ENCODE peak calls at places on chromosome 6, in four cellular contexts. S, B, Q and U are unnamed samples.

GRCh38 chr6:11296449-11297375 is 64.2 kb upstream of the NEDD9 start:
- DNase-seq in S (no peak), B (no peak), Q (no peak), U (no peak)

GRCh38 chr6:13371421-13372072 is 43.2 kb upstream of the TBC1D7 start:
- DNase-seq in S (no peak), B (no peak), Q (no peak), U (no peak)

GRCh38 chr6:145587342-145587741 is 148.0 kb downstream of the EPM2A start:
- DNase-seq in S (no peak), B (no peak), Q (no peak), U (no peak)

GRCh38 chr6:141077355-141078333 is 1055.1 kb upstream of the GJE1 start:
- DNase-seq in S (no peak), B (no peak), Q (no peak), U (no peak)

GRCh38 chr6:37244430-37245310 is 12.9 kb upstream of the TBC1D22B start:
- DNase-seq in S (peak; percentile 71), B (peak; percentile 76), Q (peak; percentile 83), U (peak; percentile 82)

GRCh38 chr6:137415127-137415833 is 78.9 kb downstream of the OLIG3 start:
- DNase-seq in S (no peak), B (peak; percentile 79), Q (peak; percentile 65), U (peak; percentile 48)

GRCh38 chr6:142605922-142606321 is 304.1 kb downstream of the ADGRG6 start:
- DNase-seq in S (no peak), B (no peak), Q (no peak), U (no peak)

GRCh38 chr6:28354688-28355554 is 5.2 kb downstream of the ZKSCAN3 start:
- DNase-seq in S (no peak), B (no peak), Q (no peak), U (peak; percentile 47)

GRCh38 chr6:85537055-85537494 is 56.6 kb downstream of the SNX14 start:
- DNase-seq in S (no peak), B (no peak), Q (no peak), U (no peak)

GRCh38 chr6:124823240-124824105 is 138.8 kb upstream of the RNF217 start:
- DNase-seq in S (no peak), B (no peak), Q (no peak), U (no peak)

GRCh38 chr6:1365701-1366100 is 23.7 kb upstream of the FOXF2 start:
- DNase-seq in S (no peak), B (no peak), Q (no peak), U (no peak)

GRCh38 chr6:26122402-26122792 is 35.2 kb downstream of the HFE start:
- DNase-seq in S (no peak), B (no peak), Q (no peak), U (no peak)

GRCh38 chr6:132114201-132114860 is 163.2 kb upstream of the CCN2 start:
- DNase-seq in S (no peak), B (no peak), Q (no peak), U (no peak)

GRCh38 chr6:28771401-28772267 is 152.2 kb downstream of the TRIM27 start:
- DNase-seq in S (no peak), B (no peak), Q (no peak), U (no peak)

GRCh38 chr6:84762220-84762940 is 2.0 kb downstream of the TBX18 start:
- DNase-seq in S (peak; percentile 59), B (no peak), Q (no peak), U (no peak)

GRCh38 chr6:8539446-8539845 is 104.1 kb upstream of the SLC35B3 start:
- DNase-seq in S (no peak), B (no peak), Q (no peak), U (no peak)

GRCh38 chr6:53717571-53717970 is 52.0 kb upstream of the KLHL31 start:
- DNase-seq in S (no peak), B (peak; percentile 52), Q (no peak), U (no peak)

GRCh38 chr6:117269649-117270120 is 4.3 kb downstream of the VGLL2 start:
- DNase-seq in S (no peak), B (no peak), Q (no peak), U (no peak)
- H3K27me3 ChIP-seq in S (peaks cover 100% of the 10 kb centered on the region), B (peaks cover 58% of the 10 kb centered on the region), Q (peaks cover 18% of the 10 kb centered on the region), U (peaks cover 54% of the 10 kb centered on the region)

DNA sequence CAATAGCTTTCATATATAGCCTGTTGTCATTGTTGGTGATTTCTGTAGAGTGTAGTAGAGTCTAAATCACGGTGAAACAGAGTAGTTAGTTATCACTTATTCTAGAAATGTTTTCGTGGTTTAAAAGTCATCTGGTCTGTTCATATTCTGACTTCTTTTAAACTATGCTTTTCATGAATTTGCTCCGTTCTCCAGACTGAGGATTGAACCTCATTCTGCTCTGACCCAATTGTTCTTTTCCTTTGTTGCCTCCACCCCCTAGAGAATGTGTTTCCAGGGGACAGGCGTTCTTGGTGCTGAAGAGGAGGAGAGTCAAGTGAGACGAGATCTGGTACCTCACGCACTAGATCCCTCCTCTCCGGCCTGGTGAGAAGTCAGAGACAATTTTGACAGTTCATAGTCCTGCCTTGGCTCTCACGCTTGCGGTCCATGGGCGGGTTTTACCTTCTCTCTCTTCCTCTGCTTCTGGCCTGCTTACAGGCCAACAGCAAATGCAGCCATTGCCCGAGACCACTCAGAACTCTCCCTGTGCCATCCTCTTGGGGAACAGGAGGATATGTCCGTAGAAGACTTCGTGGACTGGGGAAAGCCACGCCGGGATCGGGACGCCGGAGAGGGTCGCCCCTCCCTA is 609 bp upstream of the ZNF292 start:
- DNase-seq in S (no peak), B (no peak), Q (no peak), U (no peak)
- TF ChIP-seq POLR2A in S (no peak), B (no peak), Q (no peak), U (peak; percentile 64)

GRCh38 chr6:151027295-151027747 is 161.8 kb downstream of the MTHFD1L start:
- DNase-seq in S (no peak), B (no peak), Q (no peak), U (no peak)
- H3K27me3 ChIP-seq in S (no peaks in the 10 kb centered on the region), B (no peaks in the 10 kb centered on the region), Q (no peaks in the 10 kb centered on the region), U (no peaks in the 10 kb centered on the region)

DNA sequence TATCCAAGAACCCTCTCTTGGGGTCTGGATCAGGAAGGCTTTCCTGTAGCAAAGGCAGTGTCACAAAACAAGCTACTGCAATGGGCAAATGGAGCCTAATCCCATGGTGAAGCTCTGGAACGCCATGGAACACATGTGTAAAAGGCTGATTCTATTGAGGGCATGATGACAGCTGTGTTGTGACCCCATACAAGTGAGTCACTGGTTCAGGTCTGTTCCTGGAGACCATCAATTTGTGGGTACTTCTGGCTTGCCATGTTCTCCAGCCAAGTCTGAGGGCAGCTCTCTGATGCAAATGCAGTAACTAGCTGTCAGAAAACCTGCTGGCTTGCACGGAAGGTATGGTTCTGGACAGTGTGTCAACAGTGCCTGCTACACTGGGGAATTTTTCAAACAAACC is 33.3 kb upstream of the ECHDC1 start:
- DNase-seq in S (no peak), B (no peak), Q (no peak), U (no peak)
- TF ChIP-seq POLR2A in S (no peak), B (no peak), Q (no peak), U (no peak)

DNA sequence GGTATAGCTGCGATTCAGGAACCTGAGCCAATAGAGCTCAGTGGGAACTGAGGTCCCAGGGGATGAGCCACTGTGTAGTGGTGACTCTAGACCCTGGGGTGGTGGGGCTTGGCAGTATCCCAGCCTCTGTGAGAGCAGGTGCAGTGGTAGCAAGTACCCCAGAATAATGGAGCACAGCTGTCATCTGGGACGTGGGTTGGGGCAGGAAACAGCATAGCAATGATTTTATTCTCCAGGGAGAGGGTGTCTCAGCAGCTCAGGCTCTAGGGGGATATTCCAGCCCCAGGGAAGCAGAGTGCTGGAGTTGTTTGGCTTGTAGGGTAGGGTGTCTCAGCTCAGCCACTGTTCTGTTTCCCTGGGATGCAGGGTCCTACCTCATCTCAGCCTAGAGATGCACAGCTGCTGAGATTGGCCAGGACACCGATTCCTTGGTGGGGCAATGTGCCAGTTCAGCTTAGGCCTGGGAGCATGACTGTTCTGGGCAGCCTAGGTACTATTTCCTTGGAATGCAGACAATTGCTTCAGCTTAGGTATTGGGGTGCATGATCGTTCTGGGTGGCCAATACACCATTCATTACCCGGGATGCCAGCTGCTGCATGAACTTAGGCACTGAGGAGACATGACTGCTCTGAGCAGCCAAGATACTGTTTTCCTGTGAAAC is 34.0 kb upstream of the NUP153 start:
- DNase-seq in S (no peak), B (no peak), Q (no peak), U (no peak)
- H3K27me3 ChIP-seq in S (no peaks in the 10 kb centered on the region), B (no peaks in the 10 kb centered on the region), Q (no peaks in the 10 kb centered on the region), U (no peaks in the 10 kb centered on the region)

DNA sequence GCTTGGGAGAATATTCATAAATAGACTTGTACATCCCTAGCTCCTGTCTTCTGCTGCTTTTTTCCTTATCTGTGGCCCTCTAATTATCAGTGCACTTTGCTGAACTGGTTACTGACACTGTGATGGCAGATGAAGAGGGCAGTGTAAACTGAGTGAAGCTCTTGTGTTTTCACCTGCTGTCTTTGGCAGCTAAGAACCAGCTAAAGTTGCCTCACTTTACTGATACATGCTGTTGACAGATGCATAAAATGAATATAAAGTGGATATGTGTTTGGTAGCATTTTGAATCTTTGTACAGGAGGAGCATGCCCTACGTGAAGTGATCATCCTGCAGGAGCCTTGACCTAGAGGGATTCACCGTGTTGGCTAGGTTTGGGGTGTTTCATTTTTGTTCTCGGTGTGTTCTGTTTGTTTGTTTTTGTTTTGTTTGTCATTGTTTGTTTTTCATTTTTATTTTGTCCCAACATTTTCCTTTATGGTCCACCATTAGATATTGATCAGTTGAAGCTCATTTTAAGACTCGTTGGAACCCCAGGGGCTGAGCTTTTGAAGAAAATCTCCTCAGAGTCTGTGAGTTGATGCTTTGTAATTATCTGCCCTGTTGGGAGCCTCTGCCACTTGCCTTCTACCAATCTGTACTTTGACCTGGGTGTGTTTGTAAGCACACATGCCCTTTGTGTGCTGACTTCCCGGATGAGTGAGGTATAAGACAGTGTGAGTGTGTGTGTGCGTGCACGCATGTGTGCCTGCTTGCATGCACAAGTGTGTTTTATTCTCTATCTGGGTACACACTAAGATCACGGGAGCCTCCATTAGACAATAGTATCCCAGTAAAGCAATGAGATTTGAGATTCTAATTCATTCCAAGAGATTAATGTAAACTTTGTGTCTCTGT is 34.6 kb upstream of the MAPK13 start:
- DNase-seq in S (no peak), B (peak; percentile 84), Q (peak; percentile 43), U (peak; percentile 75)
- TF ChIP-seq POLR2A in S (no peak), B (peak; percentile 65), Q (no peak), U (peak; percentile 56)

GRCh38 chr6:32845381-32845884 is 1.6 kb upstream of the PSMB8 start:
- DNase-seq in S (peak; percentile 54), B (peak; percentile 77), Q (no peak), U (peak; percentile 38)

GRCh38 chr6:32843321-32843978 is 397 bp downstream of the PSMB8 start:
- DNase-seq in S (peak; percentile 11), B (peak; percentile 53), Q (no peak), U (no peak)

GRCh38 chr6:32844839-32845372 is 1.1 kb upstream of the PSMB8 start:
- DNase-seq in S (no peak), B (no peak), Q (no peak), U (no peak)

GRCh38 chr6:32842690-32843089 is 1.2 kb downstream of the PSMB8 start:
- DNase-seq in S (peak; percentile 33), B (no peak), Q (no peak), U (no peak)

GRCh38 chr6:32843979-32844838 is at the start of gene PSMB8:
- DNase-seq in S (peak; percentile 96), B (peak; percentile 100), Q (peak; percentile 99), U (peak; percentile 98)
- H3K27me3 ChIP-seq in S (no peaks in the 10 kb centered on the region), B (no peaks in the 10 kb centered on the region), Q (no peaks in the 10 kb centered on the region), U (no peaks in the 10 kb centered on the region)